ENCODE peak calls at places on chromosomes 4 and X, in four cellular contexts. V is progenitor cell of endocrine pancreas, T is brain microvascular endothelial cell, E is nephron progenitor cell. S is an unnamed sample.

GRCh38 chr4:97457253-97457652 is 686.0 kb downstream of the STPG2 start:
- DNase-seq in V (no peak), T (no peak), E (no peak), S (no peak)

GRCh38 chr4:2260336-2261109 is 1.4 kb downstream of the MXD4 start:
- DNase-seq in V (peak), T (no peak), E (no peak), S (peak)

GRCh38 chr4:174303687-174304086 is 20.0 kb downstream of the CEP44 start:
- DNase-seq in V (no peak), T (no peak), E (no peak), S (no peak)

GRCh38 chr4:7103599-7104365 is 35.9 kb upstream of the GRPEL1 start:
- DNase-seq in V (no peak), T (peak), E (peak), S (peak)

GRCh38 chr4:15688056-15688455 is 6.4 kb downstream of the FAM200B start:
- DNase-seq in V (no peak), T (no peak), E (no peak), S (no peak)

GRCh38 chrX:10945463-10945862 is 165.7 kb upstream of the HCCS start:
- DNase-seq in V (no peak), T (no peak), E (no peak), S (no peak)

GRCh38 chr4:82899339-82899738 is 1.2 kb upstream of the THAP9 start:
- DNase-seq in V (no peak), T (no peak), E (no peak), S (no peak)

GRCh38 chr4:5186584-5187170 is 135.4 kb downstream of the STK32B start:
- DNase-seq in V (no peak), T (no peak), E (no peak), S (no peak)

GRCh38 chr4:87499415-87500106 is 29.6 kb downstream of the SPARCL1 start:
- DNase-seq in V (no peak), T (no peak), E (no peak), S (no peak)

GRCh38 chrX:16445166-16445752 is 204.7 kb upstream of the S100G start:
- DNase-seq in V (no peak), T (peak), E (peak), S (no peak)

GRCh38 chr4:65383589-65384305 is 286.5 kb downstream of the EPHA5 start:
- DNase-seq in V (no peak), T (peak), E (no peak), S (no peak)

GRCh38 chr4:27318740-27319139 is 458.1 kb downstream of the STIM2 start:
- DNase-seq in V (no peak), T (no peak), E (peak), S (peak)

GRCh38 chr4:166673911-166674310 is 560.4 kb downstream of the SPOCK3 start:
- DNase-seq in V (no peak), T (no peak), E (no peak), S (no peak)

GRCh38 chr4:142416121-142416520 is 430.0 kb downstream of the INPP4B start:
- DNase-seq in V (no peak), T (peak), E (no peak), S (no peak)

GRCh38 chr4:30855232-30855631 is 135.1 kb downstream of the PCDH7 start:
- DNase-seq in V (no peak), T (no peak), E (no peak), S (no peak)

GRCh38 chrX:68832101-68832416 is 3.2 kb downstream of the EFNB1 start:
- DNase-seq in V (peak), T (peak), E (no peak), S (peak)

GRCh38 chr4:85408326-85408725 is 66.6 kb upstream of the ARHGAP24 start:
- DNase-seq in V (no peak), T (no peak), E (no peak), S (no peak)

GRCh38 chrX:115054876-115055275 is 37.5 kb upstream of the IL13RA2 start:
- DNase-seq in V (no peak), T (no peak), E (no peak), S (no peak)

GRCh38 chrX:40949071-40949470 is 136.2 kb upstream of the USP9X start:
- DNase-seq in V (no peak), T (no peak), E (no peak), S (no peak)

GRCh38 chrX:40950546-40950945 is 134.7 kb upstream of the USP9X start:
- DNase-seq in V (no peak), T (no peak), E (no peak), S (no peak)

GRCh38 chrX:40947276-40947675 is 138.0 kb upstream of the USP9X start:
- DNase-seq in V (no peak), T (peak), E (no peak), S (no peak)

GRCh38 chrX:40943093-40943641 is 142.1 kb upstream of the USP9X start:
- DNase-seq in V (no peak), T (no peak), E (no peak), S (no peak)

DNA sequence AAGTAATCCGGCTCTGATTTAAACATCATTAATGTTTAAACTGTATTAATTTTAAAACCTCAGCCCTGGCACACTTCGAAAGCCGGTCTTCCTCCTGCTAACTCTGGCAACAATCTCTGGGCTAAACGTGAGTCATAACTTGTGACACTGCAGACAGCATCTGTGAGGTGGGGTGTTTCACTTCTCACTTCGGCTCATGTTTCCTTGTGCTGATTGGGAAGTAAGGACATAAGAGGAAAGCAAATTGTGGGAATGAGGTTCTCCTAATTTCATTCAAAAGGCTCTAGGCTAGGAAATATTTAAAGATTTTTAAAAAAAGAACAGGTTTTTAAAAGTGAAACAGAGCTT is 139.9 kb upstream of the USP9X start:
- DNase-seq in V (no peak), T (peak), E (no peak), S (no peak)
- TF ChIP-seq CTCF in V (no peak), T (no peak), E (no peak), S (no peak)

GRCh38 chr4:122469457-122469856 is 12.9 kb upstream of the IL2 start:
- DNase-seq in V (no peak), T (no peak), E (no peak), S (no peak)
- TF ChIP-seq CTCF in V (no peak), T (no peak), E (no peak), S (no peak)

DNA sequence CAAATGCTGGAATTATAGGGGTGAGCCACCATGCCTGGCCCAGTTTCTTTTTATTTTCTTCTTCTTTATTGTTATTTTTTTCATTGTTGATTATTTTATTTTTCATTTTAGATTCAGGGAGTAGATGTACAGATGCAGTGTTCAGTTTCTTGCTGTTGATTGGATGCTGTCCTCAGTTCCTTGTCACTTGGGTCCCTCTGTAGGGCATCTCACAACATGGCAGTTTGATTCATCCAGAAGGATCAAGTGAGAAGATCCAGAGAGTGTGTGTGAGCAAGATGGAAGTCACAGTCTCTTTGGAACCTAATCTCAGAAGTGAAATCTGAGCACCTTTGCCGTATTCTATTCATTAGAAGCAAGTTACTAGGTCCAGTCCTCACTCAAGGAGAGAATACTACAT is 20.9 kb downstream of the HMGB3 start:
- DNase-seq in V (no peak), T (no peak), E (no peak), S (no peak)
- TF ChIP-seq CTCF in V (no peak), T (peak), E (no peak), S (no peak)

GRCh38 chr4:120156115-120156718 is 89.6 kb upstream of the MAD2L1 start:
- DNase-seq in V (peak), T (peak), E (peak), S (no peak)
- TF ChIP-seq CTCF in V (peak), T (peak), E (peak), S (peak)

DNA sequence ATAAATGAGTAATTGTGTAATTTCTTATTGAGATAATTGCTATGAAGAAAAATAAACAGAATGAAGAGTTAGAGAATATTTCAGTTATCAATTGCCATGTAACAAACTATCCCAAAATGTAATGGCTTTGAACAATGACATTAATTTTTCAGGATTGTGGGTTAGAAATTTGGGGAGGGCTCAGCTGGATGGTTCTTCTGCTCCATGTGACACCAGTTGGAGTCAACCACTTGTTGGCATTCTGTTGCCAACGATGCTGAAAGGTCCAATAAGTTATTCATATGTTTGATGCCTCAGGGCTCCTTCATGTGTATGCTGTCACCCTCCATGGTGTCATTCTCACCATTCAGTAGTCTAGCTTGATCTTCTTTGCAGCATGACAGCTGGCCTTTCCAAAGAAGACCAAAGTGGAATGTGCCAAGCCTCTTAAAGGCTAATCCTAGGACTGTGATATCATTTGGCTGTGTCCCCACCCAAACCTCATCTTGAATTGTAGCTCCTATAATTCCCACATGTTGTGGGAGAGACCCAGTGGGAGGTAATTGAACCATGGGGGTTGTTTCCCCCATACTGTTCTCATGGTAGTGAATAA is 20.9 kb upstream of the CCDC149 start:
- DNase-seq in V (no peak), T (no peak), E (no peak), S (no peak)
- TF ChIP-seq CTCF in V (no peak), T (no peak), E (no peak), S (no peak)

GRCh38 chr4:92381640-92382039 is 77.9 kb downstream of the GRID2 start:
- DNase-seq in V (no peak), T (no peak), E (no peak), S (no peak)

GRCh38 chr4:92387459-92388069 is 83.8 kb downstream of the GRID2 start:
- DNase-seq in V (no peak), T (peak), E (peak), S (no peak)
- TF ChIP-seq CTCF in V (peak), T (peak), E (peak), S (peak)

DNA sequence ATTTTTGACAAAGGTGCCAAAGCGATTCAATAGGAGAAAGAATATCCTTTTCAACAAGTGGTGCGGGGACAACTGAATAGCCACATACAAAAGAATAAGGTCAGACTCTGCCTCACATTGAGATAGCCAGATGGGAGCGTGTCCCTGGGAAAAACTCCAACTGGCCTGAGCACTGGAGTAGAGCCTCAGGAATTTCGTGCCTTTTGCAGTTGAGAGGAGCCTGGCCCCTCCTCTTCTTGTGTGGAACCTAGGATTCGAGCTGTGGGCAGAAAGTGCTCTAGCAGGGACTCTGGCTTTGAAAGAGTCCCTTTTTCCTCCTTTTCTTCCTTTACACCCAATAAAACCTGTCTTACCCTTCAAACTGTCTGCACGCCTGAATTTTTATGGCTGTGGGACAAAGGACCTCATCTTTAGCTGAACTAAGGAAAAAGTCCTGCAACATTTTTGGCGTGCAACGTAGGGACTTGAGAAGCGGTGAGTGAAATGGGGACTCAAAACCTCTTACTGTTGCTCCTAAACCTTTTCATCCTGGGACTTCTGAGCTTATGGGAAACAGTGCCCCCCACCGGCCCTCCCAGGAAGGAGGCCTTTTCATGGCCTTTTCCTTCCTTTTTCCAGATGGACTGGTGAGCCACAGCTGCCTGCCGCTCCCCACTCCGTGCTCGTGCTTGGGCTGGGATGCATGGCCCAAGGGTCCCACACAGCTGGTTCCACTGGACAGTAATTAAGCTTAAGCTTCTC is 68.6 kb downstream of the BMP15 start:
- DNase-seq in V (no peak), T (no peak), E (no peak), S (no peak)
- TF ChIP-seq CTCF in V (no peak), T (no peak), E (no peak), S (no peak)

DNA sequence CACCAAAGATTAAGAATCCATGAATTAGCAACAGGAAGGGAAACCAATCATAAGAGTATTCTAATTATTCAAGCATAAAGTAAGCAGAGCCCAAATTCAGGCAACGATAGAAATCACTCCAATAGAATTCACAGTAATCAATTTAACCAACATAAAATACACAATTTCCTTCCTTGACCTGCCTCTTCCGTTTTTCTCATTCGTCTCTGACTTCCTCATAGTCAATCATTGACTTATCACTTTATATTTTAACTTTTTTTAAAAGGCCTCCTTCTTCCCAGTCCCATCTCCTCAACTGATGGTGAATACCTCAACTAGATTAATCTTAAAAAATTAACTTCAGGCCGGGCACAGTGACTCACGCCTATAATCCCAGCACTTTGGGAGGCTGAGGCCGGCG is 13.4 kb downstream of the CNOT6L start:
- DNase-seq in V (no peak), T (no peak), E (no peak), S (no peak)
- TF ChIP-seq CTCF in V (no peak), T (no peak), E (no peak), S (no peak)

GRCh38 chr4:8211737-8212581 is 12.9 kb downstream of the SH3TC1 start:
- DNase-seq in V (no peak), T (no peak), E (no peak), S (no peak)

GRCh38 chr4:8211229-8211628 is 12.1 kb downstream of the SH3TC1 start:
- DNase-seq in V (no peak), T (no peak), E (no peak), S (no peak)

GRCh38 chr4:8212606-8213005 is 13.5 kb downstream of the SH3TC1 start:
- DNase-seq in V (no peak), T (no peak), E (no peak), S (no peak)

GRCh38 chr4:8214091-8214490 is 15.0 kb downstream of the SH3TC1 start:
- DNase-seq in V (no peak), T (no peak), E (no peak), S (no peak)

DNA sequence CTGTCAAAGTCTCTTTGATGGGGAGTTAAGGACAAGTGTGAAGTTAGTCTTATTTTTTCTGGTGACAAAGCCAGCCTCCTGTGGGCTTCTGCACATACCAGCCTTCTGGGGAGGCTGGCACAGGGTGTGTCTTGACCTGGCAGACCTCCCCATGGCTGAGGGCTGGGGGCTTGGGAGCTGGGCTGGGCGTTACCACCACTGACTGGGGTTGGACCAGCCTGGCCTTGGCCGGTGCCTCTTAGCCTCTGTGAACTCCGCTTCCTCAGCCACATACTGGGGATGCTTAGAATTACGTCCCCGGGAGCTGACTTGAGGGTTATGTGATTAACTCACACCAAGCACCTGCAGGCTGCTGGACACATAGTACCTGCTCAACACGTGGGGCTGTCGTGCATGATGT is 14.0 kb downstream of the SH3TC1 start:
- DNase-seq in V (no peak), T (no peak), E (no peak), S (no peak)
- TF ChIP-seq CTCF in V (no peak), T (no peak), E (no peak), S (no peak)

S was measured in mesothelial cell of epicardium.